ENCODE peak calls at places on chromosomes 5 and 9, in seven cellular contexts. X is activated T-helper 17 cell treated with anti-CD3 and anti-CD28 coated beads, Interleukin-2, amount 50 U/mL, for 72 hours; Q is K562; R is left ventricle myocardium superior; U is PC-3; H is natural killer cell; M is pancreas. Y is an unnamed sample.

GRCh38 chr5:167263185-167263584 is 1028.3 kb upstream of the WWC1 start:
- ATAC-seq in X (no peak), R (no peak), H (no peak), M (no peak), Q (no peak), U (no peak), Y (no peak)

GRCh38 chr9:13034696-13035006 is 244.8 kb downstream of the MPDZ start:
- ATAC-seq in R (no peak), H (no peak), M (no peak), X (no peak), Q (no peak), U (no peak), Y (no peak)

GRCh38 chr5:6801236-6801635 is 88.0 kb downstream of the TENT4A start:
- ATAC-seq in R (no peak), U (no peak), X (no peak), Q (no peak), M (no peak), H (no peak), Y (no peak)

GRCh38 chr9:118522093-118523028 is 818.2 kb downstream of the TLR4 start:
- ATAC-seq in U (no peak), R (peak; percentile 68), Q (no peak), H (no peak), M (no peak), X (peak; percentile 14), Y (peak; percentile 80)

GRCh38 chr5:170704417-170705195 is 78.9 kb upstream of the GABRP start:
- ATAC-seq in R (no peak), X (no peak), Q (no peak), U (no peak), M (no peak), H (no peak), Y (no peak)

GRCh38 chr5:172078027-172078426 is 71.6 kb upstream of the FBXW11 start:
- ATAC-seq in U (no peak), X (no peak), Q (no peak), M (peak; percentile 67), R (peak; percentile 28), H (no peak), Y (no peak)

GRCh38 chr9:120735415-120736126 is 21.3 kb upstream of the MEGF9 start:
- ATAC-seq in R (peak; percentile 35), H (no peak), Q (no peak), U (no peak), M (no peak), X (no peak), Y (no peak)

GRCh38 chr5:95076395-95077165 is 208.3 kb downstream of the MCTP1 start:
- ATAC-seq in X (no peak), M (no peak), U (no peak), R (no peak), H (no peak), Q (no peak), Y (no peak)

GRCh38 chr5:1332461-1333001 is 12.4 kb downstream of the CLPTM1L start:
- ATAC-seq in X (no peak), Q (peak; percentile 89), R (no peak), H (no peak), U (peak; percentile 37), M (no peak), Y (no peak)